ENCODE peak calls at places on chromosome 6, in seven cellular contexts. R, Y, P, I, Z, M and F are unnamed samples.

GRCh38 chr6:11428895-11429294 is 108.7 kb upstream of the TMEM170B start:
- DNase-seq in Z (no peak), Y (peak; percentile 49), I (no peak), R (peak; percentile 89), P (no peak), M (peak; percentile 88), F (no peak)

GRCh38 chr6:53566755-53567154 is 21.9 kb upstream of the GCLC start:
- DNase-seq in I (no peak), P (no peak), M (no peak), R (no peak), Y (no peak), Z (no peak), F (no peak)

GRCh38 chr6:10033223-10033829 is 381.5 kb downstream of the TFAP2A start:
- DNase-seq in Z (no peak), P (no peak), Y (no peak), M (no peak), R (no peak), I (no peak), F (no peak)

GRCh38 chr6:123022980-123023379 is 26.9 kb downstream of the CLVS2 start:
- DNase-seq in M (no peak), Y (no peak), Z (no peak), R (peak; percentile 46), I (no peak), P (no peak), F (no peak)

GRCh38 chr6:158047120-158047518 is 65.5 kb downstream of the SYNJ2 start:
- DNase-seq in Y (no peak), M (peak; percentile 82), R (peak; percentile 60), P (no peak), I (peak; percentile 34), Z (peak; percentile 55), F (peak; percentile 28)

GRCh38 chr6:44497807-44498206 is 110.3 kb downstream of the CDC5L start:
- DNase-seq in Y (no peak), Z (no peak), P (no peak), I (no peak), R (peak; percentile 20), M (no peak), F (no peak)

GRCh38 chr6:108838101-108838717 is 10.0 kb upstream of the ARMC2 start:
- DNase-seq in Y (no peak), Z (no peak), R (no peak), I (peak; percentile 14), P (no peak), M (no peak), F (no peak)

GRCh38 chr6:106870824-106871300 is 103.7 kb downstream of the CD24 start:
- DNase-seq in P (no peak), Y (no peak), M (no peak), Z (no peak), R (no peak), I (no peak), F (no peak)

GRCh38 chr6:163120223-163120622 is 294.3 kb upstream of the QKI start:
- DNase-seq in P (no peak), M (no peak), Y (no peak), I (no peak), R (no peak), Z (no peak), F (no peak)

GRCh38 chr6:10801224-10801848 is 37.0 kb downstream of the MAK start:
- DNase-seq in P (peak; percentile 45), Z (peak; percentile 64), M (peak; percentile 44), Y (peak; percentile 68), R (peak; percentile 18), I (peak; percentile 63), F (no peak)

GRCh38 chr6:3280091-3280490 is 21.3 kb downstream of the PSMG4 start:
- DNase-seq in P (peak; percentile 14), M (no peak), Y (no peak), Z (no peak), R (no peak), I (no peak), F (peak; percentile 66)